ENCODE peak calls at places on chromosomes 7 and 10, in five cellular contexts. H is HCT116, S is endothelial cell of umbilical vein, U is GM23338, A is GM12878. T is an unnamed sample.
A peak's percentile ranks its signal among the peaks of the same experiment; 100 is the strongest.

GRCh38 chr10:68781613-68782574 is 45.4 kb upstream of the STOX1 start:
- DNase-seq in H (no peak), S (no peak), U (no peak), A (no peak), T (no peak)

GRCh38 chr7:1225462-1226154 is 7.1 kb upstream of the UNCX start:
- DNase-seq in H (no peak), S (no peak), U (peak; percentile 67), A (no peak), T (no peak)

GRCh38 chr10:88652621-88653020 is 11.6 kb upstream of the LIPF start:
- DNase-seq in H (no peak), S (no peak), U (no peak), A (no peak), T (no peak)

GRCh38 chr10:96586419-96587254 is at the start of gene TM9SF3:
- DNase-seq in H (peak; percentile 49), S (peak; percentile 84), U (peak; percentile 93), A (no peak), T (no peak)

GRCh38 chr7:67847063-67847798 is 850.6 kb downstream of the TYW1 start:
- DNase-seq in H (no peak), S (no peak), U (no peak), A (no peak), T (no peak)

GRCh38 chr10:69757553-69758309 is 44.0 kb upstream of the COL13A1 start:
- DNase-seq in H (no peak), S (peak; percentile 35), U (no peak), A (no peak), T (peak; percentile 26)

GRCh38 chr7:37211097-37211496 is 237.6 kb downstream of the ELMO1 start:
- DNase-seq in H (no peak), S (no peak), U (no peak), A (no peak), T (no peak)

GRCh38 chr7:140484951-140485350 is 5.6 kb upstream of the MKRN1 start:
- DNase-seq in H (no peak), S (no peak), U (peak; percentile 23), A (no peak), T (no peak)

GRCh38 chr7:80895056-80895455 is 23.8 kb downstream of the SEMA3C start:
- DNase-seq in H (no peak), S (no peak), U (no peak), A (no peak), T (no peak)

GRCh38 chr7:15463801-15464761 is 97.7 kb downstream of the AGMO start:
- DNase-seq in H (no peak), S (no peak), U (no peak), A (no peak), T (no peak)

GRCh38 chr10:121084675-121085070 is 233.5 kb downstream of the WDR11 start:
- DNase-seq in H (no peak), S (no peak), U (no peak), A (no peak), T (no peak)

GRCh38 chr10:71396084-71396713 is 521 bp upstream of the CDH23 start:
- DNase-seq in H (no peak), S (no peak), U (peak; percentile 91), A (no peak), T (no peak)
- TF ChIP-seq EZH2 in H (no peak), S (no peak), U (no peak), A (peak; percentile 44), T (no peak)

GRCh38 chr10:100115011-100115770 is 33.5 kb upstream of the CPN1 start:
- DNase-seq in H (no peak), S (no peak), U (peak; percentile 70), A (no peak), T (no peak)

GRCh38 chr10:100106865-100107264 is 25.2 kb upstream of the CPN1 start:
- DNase-seq in H (no peak), S (no peak), U (no peak), A (no peak), T (no peak)

GRCh38 chr10:100104300-100104699 is 22.6 kb upstream of the CPN1 start:
- DNase-seq in H (no peak), S (no peak), U (no peak), A (no peak), T (no peak)

GRCh38 chr10:100114460-100114859 is 32.8 kb upstream of the CPN1 start:
- DNase-seq in H (no peak), S (no peak), U (no peak), A (no peak), T (no peak)

GRCh38 chr10:100109670-100110069 is 28.0 kb upstream of the CPN1 start:
- DNase-seq in H (peak; percentile 28), S (no peak), U (peak; percentile 50), A (no peak), T (no peak)
- TF ChIP-seq POLR2AphosphoS5 in H (peak; percentile 67), S (no peak), U (no peak), A (no peak), T (no peak)

DNA sequence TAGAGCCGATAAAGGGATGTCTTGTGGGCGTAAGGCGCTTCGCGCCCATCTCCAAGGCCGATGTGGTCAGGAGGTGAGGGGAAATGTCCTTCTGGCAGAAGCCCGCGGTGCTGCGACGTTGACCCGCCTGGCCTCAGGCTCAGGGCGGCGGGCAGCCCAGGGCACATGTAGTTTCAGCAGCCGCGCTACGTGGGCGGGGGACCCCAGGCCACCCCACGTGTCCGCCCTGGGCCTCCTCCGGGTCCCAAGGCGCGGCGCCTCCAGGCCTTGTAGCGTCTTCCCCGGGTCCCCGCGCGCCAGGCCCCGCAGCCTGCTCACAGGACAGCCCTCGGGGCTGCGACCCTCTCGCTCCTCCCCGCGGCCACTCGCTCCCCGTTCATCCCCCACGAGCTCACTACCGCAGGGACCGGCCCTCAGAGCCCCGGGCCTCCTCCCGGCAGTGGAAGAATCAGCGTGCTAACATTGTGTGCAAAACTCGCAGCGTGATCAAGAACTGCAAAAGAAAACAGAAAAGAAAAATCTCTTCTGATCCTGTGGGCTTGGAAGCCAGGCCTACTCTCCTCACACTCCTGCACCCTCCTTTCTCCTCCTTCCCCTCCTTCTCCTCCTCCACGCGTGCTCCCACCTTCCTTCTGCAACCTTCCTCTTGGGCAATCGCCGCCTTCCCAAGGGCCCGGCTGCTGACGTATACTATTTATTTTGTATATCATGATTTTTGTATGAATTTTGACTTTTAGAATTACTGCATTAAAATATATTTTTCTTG is 4.4 kb upstream of the TBX20 start:
- DNase-seq in H (no peak), S (no peak), U (no peak), A (no peak), T (no peak)
- TF ChIP-seq EZH2 in H (no peak), S (no peak), U (peak; percentile 97), A (no peak), T (no peak)

GRCh38 chr7:70307544-70308106 is 709.4 kb downstream of the AUTS2 start:
- DNase-seq in H (no peak), S (no peak), U (no peak), A (no peak), T (no peak)
- TF ChIP-seq POLR2AphosphoS5 in H (no peak), S (no peak), U (no peak), A (no peak), T (no peak)

GRCh38 chr7:12569673-12570072 is 847 bp upstream of the SCIN start:
- DNase-seq in H (no peak), S (no peak), U (peak; percentile 17), A (no peak), T (no peak)

GRCh38 chr7:12570148-12570528 is 382 bp upstream of the SCIN start:
- DNase-seq in H (no peak), S (no peak), U (peak; percentile 49), A (no peak), T (no peak)

GRCh38 chr7:12571691-12572090 is 1.2 kb downstream of the SCIN start:
- DNase-seq in H (no peak), S (no peak), U (no peak), A (no peak), T (no peak)

GRCh38 chr7:12572941-12573340 is 2.4 kb downstream of the SCIN start:
- DNase-seq in H (no peak), S (no peak), U (no peak), A (no peak), T (no peak)

DNA sequence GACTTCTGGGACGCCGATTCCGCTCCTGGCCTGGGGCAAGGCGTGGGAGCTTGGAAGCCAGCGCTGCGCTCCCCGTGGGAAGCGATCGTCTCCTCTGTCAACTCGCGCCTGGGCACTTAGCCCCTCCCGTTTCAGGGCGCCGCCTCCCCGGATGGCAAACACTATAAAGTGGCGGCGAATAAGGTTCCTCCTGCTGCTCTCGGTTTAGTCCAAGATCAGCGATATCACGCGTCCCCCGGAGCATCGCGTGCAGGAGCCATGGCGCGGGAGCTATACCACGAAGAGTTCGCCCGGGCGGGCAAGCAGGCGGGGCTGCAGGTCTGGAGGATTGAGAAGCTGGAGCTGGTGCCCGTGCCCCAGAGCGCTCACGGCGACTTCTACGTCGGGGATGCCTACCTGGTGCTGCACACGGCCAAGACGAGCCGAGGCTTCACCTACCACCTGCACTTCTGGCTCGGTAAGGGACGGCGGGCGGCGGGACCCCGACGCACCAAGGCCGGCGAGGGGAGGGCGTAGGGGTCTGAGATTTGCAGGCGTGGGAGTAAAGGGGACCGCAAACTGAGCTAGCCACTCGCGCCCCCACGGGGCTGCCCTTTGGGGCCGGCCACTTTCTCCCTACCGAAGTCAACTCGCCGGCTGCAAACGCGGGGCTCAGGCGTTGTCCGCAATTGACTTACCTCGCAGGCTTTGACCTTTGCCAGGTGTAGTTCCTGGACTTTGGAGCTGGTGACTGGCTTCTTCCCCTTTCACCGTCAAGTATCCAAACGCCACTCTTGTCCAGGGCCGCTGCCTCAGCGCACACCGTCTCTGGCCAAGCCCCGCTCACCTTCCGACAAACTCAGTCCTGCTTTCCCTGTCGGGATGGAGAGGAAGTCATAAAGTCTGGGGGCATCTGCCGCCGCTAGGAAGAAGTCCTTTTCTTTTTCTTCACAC is at the start of gene SCIN:
- DNase-seq in H (no peak), S (peak; percentile 31), U (peak; percentile 65), A (no peak), T (no peak)
- TF ChIP-seq EZH2 in H (no peak), S (peak; percentile 70), U (peak; percentile 58), A (no peak), T (no peak)

GRCh38 chr7:4739528-4739992 is 35.9 kb upstream of the AP5Z1 start:
- DNase-seq in H (no peak), S (no peak), U (no peak), A (no peak), T (no peak)
- TF ChIP-seq POLR2AphosphoS5 in H (no peak), S (no peak), U (no peak), A (no peak), T (no peak)

GRCh38 chr7:6536262-6536770 is 14.9 kb downstream of the GRID2IP start:
- DNase-seq in H (no peak), S (no peak), U (peak; percentile 63), A (no peak), T (no peak)
- TF ChIP-seq EZH2 in H (no peak), S (no peak), U (no peak), A (no peak), T (no peak)